ENCODE peak calls at places on chromosomes 5 and 9, in five cellular contexts. R is GM23248, C is fibroblast of lung, M is astrocyte, Z is neural progenitor cell. T is an unnamed sample.

GRCh38 chr5:58925627-58926545 is 343.0 kb downstream of the RAB3C start:
- DNase-seq in R (peak), C (no peak), M (peak), Z (peak), T (no peak)

GRCh38 chr9:121434946-121435345 is 64.7 kb downstream of the GGTA1 start:
- DNase-seq in R (peak), C (peak), M (peak), Z (no peak), T (no peak)

GRCh38 chr5:51391175-51391574 is 7.9 kb downstream of the ISL1 start:
- DNase-seq in R (no peak), C (no peak), M (no peak), Z (no peak), T (no peak)

GRCh38 chr5:72559866-72560766 is 52.9 kb upstream of the ZNF366 start:
- DNase-seq in R (no peak), C (no peak), M (no peak), Z (no peak), T (no peak)

GRCh38 chr5:99445805-99446204 is 517.0 kb upstream of the CHD1 start:
- DNase-seq in R (no peak), C (no peak), M (no peak), Z (no peak), T (no peak)

GRCh38 chr5:141524604-141525597 is 36.0 kb downstream of the PCDHGC5 start:
- DNase-seq in R (peak), C (peak), M (peak), Z (peak), T (peak)

GRCh38 chr9:91533382-91533781 is 109.8 kb upstream of the NFIL3 start:
- DNase-seq in R (no peak), C (no peak), M (no peak), Z (no peak), T (no peak)

GRCh38 chr5:40223884-40224402 is 455.8 kb upstream of the PTGER4 start:
- DNase-seq in R (peak), C (peak), M (peak), Z (no peak), T (no peak)

GRCh38 chr5:53448851-53449250 is 31.6 kb upstream of the FST start:
- DNase-seq in R (no peak), C (no peak), M (no peak), Z (no peak), T (no peak)

GRCh38 chr9:109422641-109423040 is 75.5 kb downstream of the PTPN3 start:
- DNase-seq in R (no peak), C (no peak), M (no peak), Z (no peak), T (no peak)

GRCh38 chr5:158727771-158728311 is 371.9 kb downstream of the EBF1 start:
- DNase-seq in R (peak), C (no peak), M (no peak), Z (no peak), T (no peak)

GRCh38 chr9:6197330-6197729 is 18.3 kb upstream of the IL33 start:
- DNase-seq in R (peak), C (peak), M (no peak), Z (peak), T (peak)

GRCh38 chr5:142149363-142149762 is 40.8 kb downstream of the NDFIP1 start:
- DNase-seq in R (no peak), C (no peak), M (no peak), Z (no peak), T (no peak)

GRCh38 chr5:96967400-96967799 is 31.5 kb downstream of the LNPEP start:
- DNase-seq in R (no peak), C (no peak), M (no peak), Z (no peak), T (no peak)

GRCh38 chr5:33641722-33642505 is 201.1 kb downstream of the TARS1 start:
- DNase-seq in R (peak), C (peak), M (peak), Z (no peak), T (no peak)

GRCh38 chr9:1207681-1208080 is 157.5 kb downstream of the DMRT2 start:
- DNase-seq in R (peak), C (no peak), M (peak), Z (no peak), T (no peak)

GRCh38 chr9:33817327-33818166 is 587 bp downstream of the UBE2R2 start:
- DNase-seq in R (peak), C (peak), M (peak), Z (peak), T (peak)

GRCh38 chr9:91306261-91306660 is 55.5 kb downstream of the AUH start:
- DNase-seq in R (no peak), C (no peak), M (no peak), Z (no peak), T (no peak)

GRCh38 chr9:115198018-115198417 is 80.1 kb upstream of the TNC start:
- DNase-seq in R (peak), C (peak), M (peak), Z (peak), T (no peak)

GRCh38 chr5:59021286-59021673 is 438.4 kb downstream of the RAB3C start:
- DNase-seq in R (no peak), C (peak), M (no peak), Z (no peak), T (no peak)

GRCh38 chr9:4926239-4926638 is 58.8 kb upstream of the JAK2 start:
- DNase-seq in R (no peak), C (no peak), M (no peak), Z (no peak), T (no peak)

GRCh38 chr9:91131433-91131839 is 230.3 kb downstream of the AUH start:
- DNase-seq in R (peak), C (peak), M (peak), Z (no peak), T (no peak)

GRCh38 chr5:180126716-180127681 is 55.4 kb upstream of the RNF130 start:
- DNase-seq in R (peak), C (no peak), M (no peak), Z (peak), T (peak)

GRCh38 chr5:170611446-170612088 is 107.7 kb downstream of the KCNIP1 start:
- DNase-seq in R (peak), C (no peak), M (no peak), Z (no peak), T (peak)

GRCh38 chr9:134571326-134571871 is 70.2 kb upstream of the COL5A1 start:
- DNase-seq in R (no peak), C (no peak), M (no peak), Z (no peak), T (no peak)

GRCh38 chr5:43033845-43034590 is 6.1 kb downstream of the ANXA2R start:
- DNase-seq in R (no peak), C (peak), M (peak), Z (peak), T (no peak)

GRCh38 chr9:128916204-128916603 is 4.6 kb upstream of the PHYHD1 start:
- DNase-seq in R (peak), C (no peak), M (no peak), Z (no peak), T (no peak)

GRCh38 chr9:126232461-126232860 is 94.2 kb upstream of the MVB12B start:
- DNase-seq in R (peak), C (no peak), M (no peak), Z (no peak), T (no peak)

GRCh38 chr5:123147741-123148140 is 58.7 kb downstream of the PRDM6 start:
- DNase-seq in R (no peak), C (no peak), M (no peak), Z (no peak), T (no peak)

GRCh38 chr5:111200828-111201227 is 23.4 kb upstream of the CAMK4 start:
- DNase-seq in R (no peak), C (no peak), M (no peak), Z (no peak), T (no peak)

GRCh38 chr5:111198281-111198948 is 25.8 kb upstream of the CAMK4 start:
- DNase-seq in R (no peak), C (no peak), M (no peak), Z (no peak), T (no peak)

GRCh38 chr5:111194925-111195324 is 29.3 kb upstream of the CAMK4 start:
- DNase-seq in R (peak), C (peak), M (no peak), Z (no peak), T (no peak)

GRCh38 chr5:111194053-111194452 is 30.1 kb upstream of the CAMK4 start:
- DNase-seq in R (no peak), C (no peak), M (no peak), Z (no peak), T (no peak)

DNA sequence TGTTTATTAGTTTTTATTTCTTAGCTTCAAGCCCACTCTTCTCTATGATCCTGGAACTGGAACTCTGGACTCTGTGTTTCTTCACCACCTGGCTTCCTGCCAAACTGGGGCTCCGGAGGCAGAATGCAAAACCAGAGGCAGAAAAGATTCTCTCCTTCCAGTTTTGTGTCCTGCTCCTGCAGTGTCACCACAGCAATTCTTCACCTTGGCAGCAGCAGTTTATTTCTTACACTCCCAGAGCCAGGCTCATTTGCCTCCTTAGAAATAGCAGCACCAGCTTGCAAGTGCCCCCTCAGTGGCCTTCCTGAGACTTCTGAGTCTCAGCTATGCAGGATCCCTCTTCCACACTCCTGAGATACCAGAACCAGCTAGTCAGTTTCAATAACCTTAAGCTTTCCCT is 26.7 kb upstream of the CAMK4 start:
- DNase-seq in R (peak), C (peak), M (no peak), Z (peak), T (no peak)
- H2AFZ ChIP-seq in R (no peak), C (no peak), M (no peak), Z (peak), T (no peak)

GRCh38 chr5:10593531-10594181 is 29.8 kb downstream of the ANKRD33B start:
- DNase-seq in R (no peak), C (no peak), M (no peak), Z (no peak), T (no peak)

GRCh38 chr5:10591159-10591558 is 27.3 kb downstream of the ANKRD33B start:
- DNase-seq in R (no peak), C (no peak), M (no peak), Z (no peak), T (no peak)

GRCh38 chr5:10591946-10592345 is 28.1 kb downstream of the ANKRD33B start:
- DNase-seq in R (no peak), C (no peak), M (no peak), Z (no peak), T (no peak)

GRCh38 chr5:10594591-10595210 is 30.8 kb downstream of the ANKRD33B start:
- DNase-seq in R (no peak), C (peak), M (peak), Z (no peak), T (no peak)

GRCh38 chr5:10592598-10592997 is 28.7 kb downstream of the ANKRD33B start:
- DNase-seq in R (no peak), C (no peak), M (no peak), Z (no peak), T (no peak)
- H3K27ac ChIP-seq in R (no peak), C (no peak), M (no peak), Z (no peak), T (no peak)

DNA sequence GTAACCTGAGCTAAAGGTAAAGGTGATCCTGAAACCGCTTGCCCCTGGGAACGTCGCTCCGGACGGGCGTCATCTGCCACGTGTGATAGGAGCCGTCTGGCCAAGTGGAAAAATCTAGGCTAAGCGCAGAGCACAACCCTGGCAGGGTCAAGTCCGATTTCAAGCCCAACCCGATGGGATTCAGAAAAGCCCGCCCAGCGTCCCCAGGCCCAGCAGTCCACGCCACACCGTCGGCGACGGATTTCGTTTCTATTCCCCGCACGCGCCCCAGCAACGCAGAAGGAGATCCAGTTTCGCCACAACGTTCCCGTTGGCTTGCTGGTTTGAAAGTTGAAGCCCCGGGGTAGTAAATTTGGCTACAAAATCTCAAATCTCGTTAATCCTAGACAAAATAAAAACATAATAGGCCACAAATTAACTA is 32.4 kb upstream of the NFIB start:
- DNase-seq in R (no peak), C (no peak), M (no peak), Z (peak), T (no peak)
- H3K4me3 ChIP-seq in R (no peak), C (no peak), M (peak), Z (peak), T (no peak)

GRCh38 chr5:124803617-124804331 is 57.3 kb upstream of the ZNF608 start:
- DNase-seq in R (no peak), C (no peak), M (no peak), Z (no peak), T (no peak)

GRCh38 chr5:124810420-124810819 is 64.0 kb upstream of the ZNF608 start:
- DNase-seq in R (no peak), C (no peak), M (no peak), Z (no peak), T (no peak)

GRCh38 chr5:124808842-124809268 is 62.4 kb upstream of the ZNF608 start:
- DNase-seq in R (no peak), C (no peak), M (no peak), Z (no peak), T (no peak)

GRCh38 chr5:124806857-124807196 is 60.4 kb upstream of the ZNF608 start:
- DNase-seq in R (no peak), C (peak), M (no peak), Z (no peak), T (no peak)

GRCh38 chr5:124806026-124806856 is 59.8 kb upstream of the ZNF608 start:
- DNase-seq in R (peak), C (peak), M (peak), Z (peak), T (no peak)
- H2AFZ ChIP-seq in R (no peak), C (no peak), M (peak), Z (no peak), T (no peak)

GRCh38 chr5:57434683-57435082 is 47.9 kb downstream of the ACTBL2 start:
- DNase-seq in R (no peak), C (no peak), M (no peak), Z (no peak), T (no peak)
- H3K27ac ChIP-seq in R (peak), C (no peak), M (peak), Z (no peak), T (no peak)

T was measured in Karpas-422.